ENCODE peak calls at places on chromosomes 16 and 17, in six cellular contexts. Z is fibroblast of lung, Q is AG04449, A is type B pancreatic cell, N is IMR-90, U is OCI-LY7. B is an unnamed sample.
A peak's percentile ranks its signal among the peaks of the same experiment; 100 is the strongest.

GRCh38 chr17:6567528-6568185 is 11.3 kb upstream of the PITPNM3 start:
- DNase-seq in Z (peak; percentile 56), Q (no peak), A (peak; percentile 43), N (no peak), U (no peak), B (no peak)

GRCh38 chr16:53415504-53415903 is 18.8 kb upstream of the RBL2 start:
- DNase-seq in Z (no peak), Q (no peak), A (no peak), N (no peak), U (no peak), B (no peak)

GRCh38 chr16:47236716-47237115 is 93.0 kb upstream of the NETO2 start:
- DNase-seq in Z (no peak), Q (no peak), A (no peak), N (no peak), U (no peak), B (no peak)

GRCh38 chr17:2101448-2102257 is 46.8 kb downstream of the HIC1 start:
- DNase-seq in Z (no peak), Q (no peak), A (no peak), N (no peak), U (no peak), B (no peak)

GRCh38 chr17:32746698-32747097 is 130.2 kb downstream of the MYO1D start:
- DNase-seq in Z (peak; percentile 74), Q (no peak), A (no peak), N (peak; percentile 45), U (no peak), B (no peak)

GRCh38 chr17:63998721-63999679 is 849 bp downstream of the PRR29 start:
- DNase-seq in Z (no peak), Q (no peak), A (no peak), N (no peak), U (no peak), B (no peak)

GRCh38 chr16:1261131-1261917 is 5.5 kb downstream of the TPSD1 start:
- DNase-seq in Z (no peak), Q (no peak), A (peak; percentile 66), N (no peak), U (no peak), B (no peak)

GRCh38 chr16:23274968-23275367 is 27.1 kb upstream of the SCNN1B start:
- DNase-seq in Z (no peak), Q (no peak), A (no peak), N (no peak), U (no peak), B (no peak)

GRCh38 chr17:48259710-48260291 is 152.2 kb downstream of the SNX11 start:
- DNase-seq in Z (peak; percentile 63), Q (no peak), A (no peak), N (peak; percentile 45), U (peak; percentile 41), B (no peak)

GRCh38 chr16:324451-325334 is 27.8 kb downstream of the AXIN1 start:
- DNase-seq in Z (no peak), Q (no peak), A (no peak), N (no peak), U (peak; percentile 14), B (no peak)

GRCh38 chr16:88103581-88104188 is 152.5 kb downstream of the BANP start:
- DNase-seq in Z (no peak), Q (no peak), A (no peak), N (no peak), U (no peak), B (no peak)

GRCh38 chr17:42725143-42725542 is 19.7 kb downstream of the EZH1 start:
- DNase-seq in Z (no peak), Q (no peak), A (no peak), N (no peak), U (no peak), B (no peak)

GRCh38 chr16:50505115-50505514 is 43.1 kb upstream of the NKD1 start:
- DNase-seq in Z (no peak), Q (no peak), A (no peak), N (no peak), U (no peak), B (no peak)

GRCh38 chr17:72446525-72447250 is 325.9 kb downstream of the SOX9 start:
- DNase-seq in Z (peak; percentile 81), Q (no peak), A (no peak), N (peak; percentile 83), U (no peak), B (peak; percentile 57)

GRCh38 chr16:1152123-1152638 is 725 bp upstream of the CACNA1H start:
- DNase-seq in Z (no peak), Q (no peak), A (no peak), N (no peak), U (no peak), B (no peak)

GRCh38 chr17:77120866-77121265 is 19.9 kb upstream of the SEC14L1 start:
- DNase-seq in Z (no peak), Q (no peak), A (no peak), N (no peak), U (no peak), B (no peak)

GRCh38 chr17:20157078-20157360 is 147.9 kb downstream of the SPECC1 start:
- DNase-seq in Z (no peak), Q (no peak), A (no peak), N (no peak), U (no peak), B (no peak)

GRCh38 chr16:85754403-85754802 is 3.5 kb upstream of the C16orf74 start:
- DNase-seq in Z (no peak), Q (no peak), A (no peak), N (no peak), U (peak; percentile 78), B (no peak)

GRCh38 chr17:7632492-7632894 is 2.6 kb downstream of the SHBG start:
- DNase-seq in Z (peak; percentile 64), Q (no peak), A (no peak), N (peak; percentile 54), U (peak; percentile 62), B (no peak)

GRCh38 chr17:78355045-78355641 is 4.7 kb downstream of the SOCS3 start:
- DNase-seq in Z (no peak), Q (no peak), A (no peak), N (no peak), U (no peak), B (no peak)

GRCh38 chr17:77451271-77451893 is 310.6 kb downstream of the SEC14L1 start:
- DNase-seq in Z (peak; percentile 71), Q (no peak), A (peak; percentile 87), N (peak; percentile 69), U (peak; percentile 84), B (no peak)

GRCh38 chr17:354651-355556 is 2.3 kb upstream of the RPH3AL start:
- DNase-seq in Z (no peak), Q (no peak), A (no peak), N (no peak), U (no peak), B (no peak)

GRCh38 chr16:67027046-67027445 is 1.9 kb upstream of the CBFB start:
- DNase-seq in Z (no peak), Q (no peak), A (peak; percentile 40), N (no peak), U (no peak), B (no peak)

GRCh38 chr17:14815079-14815478 is 450.0 kb downstream of the PMP22 start:
- DNase-seq in Z (peak; percentile 23), Q (no peak), A (no peak), N (peak; percentile 59), U (no peak), B (no peak)

GRCh38 chr17:73998246-73999220 is 204.9 kb upstream of the RPL38 start:
- DNase-seq in Z (no peak), Q (no peak), A (peak; percentile 76), N (no peak), U (peak; percentile 65), B (no peak)

GRCh38 chr17:80145076-80146075 is 1.6 kb downstream of the EIF4A3 start:
- DNase-seq in Z (no peak), Q (no peak), A (no peak), N (peak; percentile 5), U (peak; percentile 62), B (no peak)

GRCh38 chr17:47802341-47803022 is 19.1 kb downstream of the OSBPL7 start:
- DNase-seq in Z (peak; percentile 39), Q (no peak), A (no peak), N (peak; percentile 41), U (peak; percentile 81), B (no peak)

GRCh38 chr17:8079291-8080207 is 8.0 kb downstream of the ALOX12B start:
- DNase-seq in Z (peak; percentile 42), Q (no peak), A (peak; percentile 86), N (peak; percentile 33), U (peak; percentile 90), B (no peak)

GRCh38 chr16:23321206-23321875 is 19.2 kb downstream of the SCNN1B start:
- DNase-seq in Z (no peak), Q (no peak), A (no peak), N (no peak), U (no peak), B (no peak)

GRCh38 chr17:79305831-79306687 is 231.4 kb downstream of the ENGASE start:
- DNase-seq in Z (no peak), Q (no peak), A (no peak), N (no peak), U (peak; percentile 46), B (no peak)

GRCh38 chr17:44941712-44942331 is 5.8 kb downstream of the KIF18B start:
- DNase-seq in Z (no peak), Q (no peak), A (no peak), N (no peak), U (no peak), B (no peak)

GRCh38 chr17:39175695-39176093 is 9.7 kb upstream of the ARL5C start:
- DNase-seq in Z (no peak), Q (no peak), A (no peak), N (no peak), U (no peak), B (no peak)

DNA sequence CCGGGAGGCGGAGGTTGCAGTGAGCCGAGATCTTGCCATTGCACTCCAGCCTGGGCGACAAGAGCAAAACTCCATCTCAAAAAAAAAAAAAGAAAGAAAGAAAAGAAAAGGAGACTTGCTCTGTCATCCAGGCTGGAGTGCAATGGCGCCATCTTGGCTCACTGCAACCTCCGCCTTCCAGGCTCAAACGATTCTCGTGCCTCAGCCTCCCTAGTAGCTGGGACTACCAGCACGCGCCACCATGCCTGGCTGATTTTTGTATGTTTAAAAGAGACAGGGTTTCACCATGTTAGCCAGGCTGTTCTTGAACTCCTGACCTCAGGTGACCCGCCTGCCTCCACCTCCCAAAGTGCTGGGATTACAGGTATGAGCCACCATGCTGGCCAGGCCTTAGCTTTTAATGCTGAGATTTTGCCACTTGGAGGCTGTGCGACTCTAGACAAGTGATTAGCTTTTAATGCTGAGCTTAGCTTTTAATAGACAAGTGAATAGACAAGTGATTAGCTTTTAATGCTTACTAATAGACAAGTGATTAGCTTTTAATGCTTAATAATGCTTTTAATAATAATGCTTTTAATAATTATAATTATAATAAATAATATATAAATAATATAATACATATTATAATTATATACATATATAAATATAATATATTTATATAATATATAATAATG is 9.6 kb downstream of the LDAF1 start:
- DNase-seq in Z (no peak), Q (no peak), A (no peak), N (no peak), U (peak; percentile 7), B (no peak)
- TF ChIP-seq CTCF in Z (no peak), Q (no peak), A (no peak), N (no peak), U (no peak), B (no peak)

GRCh38 chr16:27698266-27698665 is 148.3 kb downstream of the KATNIP start:
- DNase-seq in Z (no peak), Q (no peak), A (no peak), N (no peak), U (no peak), B (no peak)
- TF ChIP-seq CTCF in Z (no peak), Q (peak; percentile 25), A (peak; percentile 62), N (no peak), U (peak; percentile 67), B (peak; percentile 11)

GRCh38 chr16:12803203-12804093 is at the start of gene CPPED1:
- DNase-seq in Z (peak; percentile 92), Q (peak; percentile 47), A (peak; percentile 90), N (peak; percentile 80), U (peak; percentile 95), B (peak; percentile 55)
- TF ChIP-seq CTCF in Z (no peak), Q (no peak), A (no peak), N (no peak), U (no peak), B (no peak)

GRCh38 chr17:36839256-36839655 is 98.0 kb upstream of the LHX1 start:
- DNase-seq in Z (no peak), Q (no peak), A (no peak), N (no peak), U (no peak), B (no peak)
- TF ChIP-seq CTCF in Z (no peak), Q (no peak), A (no peak), N (no peak), U (no peak), B (no peak)